ENCODE peak calls at places on chromosomes 13 and 19, in six cellular contexts. B, H, D, K, I and X are unnamed samples.
A peak's percentile ranks its signal among the peaks of the same experiment; 100 is the strongest.

GRCh38 chr13:39655569-39656324 is at the start of gene COG6:
- DNase-seq in B (peak; percentile 99), H (peak; percentile 95), D (peak; percentile 92), K (peak; percentile 88), I (peak; percentile 94), X (peak; percentile 80)

GRCh38 chr19:30227661-30228112 is 144.5 kb upstream of the ZNF536 start:
- DNase-seq in B (peak; percentile 41), H (peak; percentile 73), D (peak; percentile 57), K (peak; percentile 53), I (peak; percentile 89), X (no peak)

GRCh38 chr19:4343845-4344713 is 717 bp downstream of the MPND start:
- DNase-seq in B (no peak), H (no peak), D (no peak), K (no peak), I (no peak), X (no peak)

GRCh38 chr19:48926909-48927308 is 6.6 kb upstream of the DHDH start:
- DNase-seq in B (no peak), H (no peak), D (peak; percentile 70), K (peak; percentile 98), I (no peak), X (no peak)

GRCh38 chr13:32538234-32538620 is 368 bp downstream of the N4BP2L2 start:
- DNase-seq in B (no peak), H (peak; percentile 27), D (peak; percentile 56), K (peak; percentile 53), I (peak; percentile 33), X (peak; percentile 24)

GRCh38 chr19:1000095-1000494 is at the start of gene GRIN3B:
- DNase-seq in B (peak; percentile 48), H (peak; percentile 75), D (peak; percentile 76), K (peak; percentile 52), I (peak; percentile 84), X (no peak)

GRCh38 chr13:32309812-32310706 is 5.1 kb downstream of the ZAR1L start:
- DNase-seq in B (no peak), H (no peak), D (no peak), K (peak; percentile 82), I (peak; percentile 20), X (no peak)

GRCh38 chr19:54893406-54893805 is 12.5 kb upstream of the NCR1 start:
- DNase-seq in B (no peak), H (no peak), D (no peak), K (no peak), I (no peak), X (no peak)

GRCh38 chr19:54558339-54558738 is 15.3 kb upstream of the LILRA2 start:
- DNase-seq in B (no peak), H (no peak), D (no peak), K (no peak), I (no peak), X (no peak)

GRCh38 chr13:43054803-43055802 is 31.7 kb downstream of the DNAJC15 start:
- DNase-seq in B (no peak), H (peak; percentile 17), D (no peak), K (peak; percentile 74), I (peak; percentile 55), X (no peak)

GRCh38 chr13:22703601-22704209 is 477.1 kb upstream of the SGCG start:
- DNase-seq in B (no peak), H (no peak), D (no peak), K (no peak), I (no peak), X (no peak)

GRCh38 chr13:28049880-28050871 is 50.2 kb downstream of the FLT3 start:
- DNase-seq in B (no peak), H (no peak), D (no peak), K (no peak), I (no peak), X (no peak)

GRCh38 chr19:52369463-52370340 is at the start of gene ZNF880:
- DNase-seq in B (peak; percentile 86), H (no peak), D (peak; percentile 94), K (peak; percentile 94), I (peak; percentile 2), X (peak; percentile 95)

GRCh38 chr13:110819203-110820014 is 95.5 kb downstream of the ANKRD10 start:
- DNase-seq in B (peak; percentile 64), H (peak; percentile 75), D (peak; percentile 84), K (peak; percentile 77), I (peak; percentile 88), X (peak; percentile 69)

GRCh38 chr13:41652735-41653361 is 195.5 kb downstream of the RGCC start:
- DNase-seq in B (no peak), H (no peak), D (no peak), K (peak; percentile 88), I (peak; percentile 15), X (no peak)

GRCh38 chr19:41325947-41326706 is 16.2 kb downstream of the CCDC97 start:
- DNase-seq in B (peak; percentile 49), H (no peak), D (no peak), K (peak; percentile 77), I (peak; percentile 50), X (no peak)

GRCh38 chr19:17404015-17404414 is 1.4 kb downstream of the BST2 start:
- DNase-seq in B (no peak), H (no peak), D (no peak), K (no peak), I (no peak), X (no peak)

GRCh38 chr13:109867766-109868165 is 81.4 kb upstream of the IRS2 start:
- DNase-seq in B (no peak), H (no peak), D (no peak), K (peak; percentile 37), I (no peak), X (no peak)

GRCh38 chr19:800360-801029 is 3.2 kb downstream of the PTBP1 start:
- DNase-seq in B (no peak), H (no peak), D (no peak), K (peak; percentile 47), I (no peak), X (no peak)

GRCh38 chr13:98364648-98365047 is 187.6 kb upstream of the RNF113B start:
- DNase-seq in B (no peak), H (no peak), D (no peak), K (no peak), I (no peak), X (no peak)

GRCh38 chr13:78192721-78193120 is 274.1 kb upstream of the EDNRB start:
- DNase-seq in B (no peak), H (no peak), D (no peak), K (peak; percentile 51), I (no peak), X (no peak)

GRCh38 chr19:49165111-49165750 is 7.6 kb downstream of the TRPM4 start:
- DNase-seq in B (no peak), H (no peak), D (no peak), K (no peak), I (no peak), X (no peak)

DNA sequence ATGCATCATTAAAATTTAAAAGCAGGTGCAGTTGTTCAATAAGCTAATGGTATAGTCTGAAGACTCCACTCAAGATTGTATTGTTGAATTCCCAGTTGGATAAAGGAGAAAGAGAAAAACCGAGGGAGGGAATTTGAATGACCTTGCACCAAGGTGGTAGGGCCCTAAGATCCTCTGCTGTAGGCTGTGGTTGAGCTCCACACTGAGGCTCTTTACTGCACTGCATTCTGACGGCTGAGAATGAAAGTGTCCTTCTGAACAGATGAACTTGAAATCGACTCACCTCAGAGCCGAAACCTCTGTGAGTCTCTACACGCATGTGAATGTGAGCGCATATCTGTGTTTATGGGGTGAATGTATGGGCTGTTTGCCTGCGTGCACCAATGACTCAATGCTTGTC is 388.9 kb upstream of the DACH1 start:
- DNase-seq in B (no peak), H (peak; percentile 14), D (no peak), K (peak; percentile 30), I (peak; percentile 31), X (no peak)
- TF ChIP-seq CTCF in B (no peak), H (peak; percentile 74), D (no peak), K (peak; percentile 41), I (peak; percentile 57), X (no peak)

DNA sequence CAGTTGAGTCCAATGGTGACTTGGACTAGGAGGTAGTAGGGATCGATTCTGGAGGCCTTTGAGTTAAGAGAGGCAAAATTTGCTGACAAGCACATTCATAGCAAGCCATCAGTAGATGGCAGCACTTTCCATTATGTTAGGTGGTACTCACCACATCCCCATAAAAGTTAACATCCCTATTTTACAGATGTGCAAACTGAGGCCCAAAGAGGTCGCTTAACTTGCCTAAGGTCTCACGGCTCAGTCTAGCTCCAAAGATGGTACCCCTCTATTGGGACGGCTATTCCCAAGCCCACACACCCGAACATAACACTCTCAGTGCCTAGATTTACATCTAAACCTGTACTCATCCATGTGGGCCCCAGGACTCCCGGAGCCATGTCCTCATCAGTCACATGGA is 21.5 kb upstream of the FOSB start:
- DNase-seq in B (no peak), H (no peak), D (no peak), K (peak; percentile 73), I (no peak), X (no peak)
- TF ChIP-seq CTCF in B (no peak), H (peak; percentile 24), D (peak; percentile 29), K (peak; percentile 40), I (no peak), X (no peak)

DNA sequence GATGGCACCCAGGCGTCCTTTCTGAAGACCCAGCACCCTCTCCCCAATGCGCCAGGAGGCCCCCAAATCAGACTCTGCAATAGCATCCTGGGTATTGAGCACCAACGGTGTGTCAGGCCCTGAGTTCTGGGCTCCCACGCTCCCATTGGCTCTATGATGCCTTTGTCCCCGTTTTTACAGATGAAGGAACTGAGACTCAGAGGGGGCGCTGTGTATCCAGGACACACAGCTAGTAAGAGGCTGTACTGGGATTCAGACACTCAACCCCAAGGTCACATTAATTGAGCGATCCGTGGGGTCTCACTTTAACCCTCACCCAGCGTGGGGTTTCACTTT is 42.5 kb downstream of the CYP4F22 start:
- DNase-seq in B (no peak), H (no peak), D (no peak), K (no peak), I (no peak), X (no peak)
- TF ChIP-seq CTCF in B (no peak), H (no peak), D (no peak), K (no peak), I (no peak), X (no peak)

DNA sequence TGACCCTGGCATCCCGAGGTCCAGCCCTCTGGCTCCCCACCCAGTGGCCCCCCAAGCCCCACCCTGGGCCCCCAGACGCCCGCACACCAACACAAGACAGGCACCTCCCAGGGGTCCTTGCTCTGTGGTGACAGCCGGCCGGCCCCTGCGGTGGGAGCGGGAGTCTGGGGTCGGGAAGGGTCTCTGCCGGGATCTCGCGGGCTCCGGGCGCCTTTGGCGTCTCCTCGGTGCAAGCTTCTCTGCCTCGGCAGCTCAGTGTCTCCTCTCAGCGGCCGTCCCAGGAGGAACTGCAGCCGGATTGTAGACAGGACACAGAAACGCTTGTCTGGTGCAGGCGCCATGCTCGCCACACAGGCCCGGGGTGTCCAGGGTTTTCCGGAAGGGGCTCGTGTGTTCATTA is 43.7 kb downstream of the TMEM255B start:
- DNase-seq in B (no peak), H (no peak), D (no peak), K (no peak), I (no peak), X (no peak)
- TF ChIP-seq CTCF in B (no peak), H (no peak), D (no peak), K (no peak), I (no peak), X (no peak)

GRCh38 chr19:38073806-38074685 is 150.0 kb downstream of the DPF1 start:
- DNase-seq in B (no peak), H (no peak), D (no peak), K (no peak), I (peak; percentile 41), X (no peak)
- TF ChIP-seq CTCF in B (no peak), H (peak; percentile 29), D (no peak), K (no peak), I (no peak), X (no peak)

GRCh38 chr19:38434549-38435051 is 1.1 kb downstream of the RYR1 start:
- DNase-seq in B (no peak), H (no peak), D (no peak), K (no peak), I (peak; percentile 85), X (no peak)
- TF ChIP-seq CTCF in B (no peak), H (no peak), D (no peak), K (no peak), I (no peak), X (no peak)

GRCh38 chr19:9431475-9431874 is 3.9 kb downstream of the ZNF266 start:
- DNase-seq in B (no peak), H (peak; percentile 19), D (no peak), K (peak; percentile 82), I (peak; percentile 36), X (no peak)
- TF ChIP-seq CTCF in B (no peak), H (peak; percentile 51), D (peak; percentile 43), K (peak; percentile 78), I (peak; percentile 39), X (no peak)